ENCODE peak calls at places on chromosomes 3 and 15, in five cellular contexts. B, D, T, H and Z are unnamed samples.

GRCh38 chr3:74027121-74027520 is 402.4 kb upstream of the PDZRN3 start:
- DNase-seq in B (peak; percentile 1), D (no peak), T (no peak), H (no peak), Z (no peak)

GRCh38 chr3:17136251-17136721 is 251.5 kb downstream of the PLCL2 start:
- DNase-seq in B (no peak), D (no peak), T (no peak), H (no peak), Z (no peak)

GRCh38 chr3:58604031-58604430 is 26.8 kb upstream of the FAM107A start:
- DNase-seq in B (no peak), D (no peak), T (no peak), H (no peak), Z (no peak)

GRCh38 chr3:124772081-124772831 is 42.0 kb downstream of the UMPS start:
- DNase-seq in B (no peak), D (no peak), T (no peak), H (peak; percentile 70), Z (peak; percentile 75)

GRCh38 chr3:21449738-21450137 is 301.3 kb downstream of the ZNF385D start:
- DNase-seq in B (no peak), D (no peak), T (no peak), H (no peak), Z (no peak)

GRCh38 chr3:81723732-81724313 is 37.6 kb downstream of the GBE1 start:
- DNase-seq in B (peak; percentile 41), D (no peak), T (no peak), H (peak; percentile 59), Z (peak; percentile 25)

GRCh38 chr3:131738095-131738494 is 235.3 kb upstream of the MRPL3 start:
- DNase-seq in B (no peak), D (no peak), T (no peak), H (no peak), Z (no peak)

GRCh38 chr3:135918600-135918999 is 46.9 kb upstream of the PPP2R3A start:
- DNase-seq in B (peak; percentile 7), D (no peak), T (peak; percentile 31), H (peak; percentile 67), Z (peak; percentile 66)

GRCh38 chr15:38563723-38564519 is 693 bp downstream of the RASGRP1 start:
- DNase-seq in B (no peak), D (peak; percentile 86), T (peak; percentile 39), H (peak; percentile 35), Z (peak; percentile 40)

GRCh38 chr15:60563539-60564404 is 84.8 kb upstream of the ICE2 start:
- DNase-seq in B (no peak), D (no peak), T (no peak), H (no peak), Z (no peak)

GRCh38 chr3:123395235-123395634 is 53.7 kb downstream of the ADCY5 start:
- DNase-seq in B (no peak), D (peak; percentile 37), T (no peak), H (no peak), Z (no peak)

GRCh38 chr15:77239892-77240608 is 169.1 kb upstream of the TSPAN3 start:
- DNase-seq in B (no peak), D (no peak), T (peak; percentile 4), H (no peak), Z (peak; percentile 66)

GRCh38 chr3:180704532-180704931 is 25.2 kb upstream of the CCDC39 start:
- DNase-seq in B (peak; percentile 2), D (no peak), T (no peak), H (no peak), Z (no peak)

GRCh38 chr15:82100116-82100795 is 54.4 kb upstream of the MEX3B start:
- DNase-seq in B (no peak), D (no peak), T (no peak), H (peak; percentile 53), Z (peak; percentile 71)

GRCh38 chr3:181276358-181276896 is 286.9 kb upstream of the DNAJC19 start:
- DNase-seq in B (no peak), D (no peak), T (no peak), H (no peak), Z (no peak)

GRCh38 chr15:62844564-62845235 is 197.8 kb upstream of the TPM1 start:
- DNase-seq in B (no peak), D (no peak), T (no peak), H (no peak), Z (peak; percentile 53)

GRCh38 chr3:188788621-188789081 is 383.1 kb upstream of the TPRG1 start:
- DNase-seq in B (no peak), D (no peak), T (peak; percentile 90), H (peak; percentile 97), Z (peak; percentile 90)

GRCh38 chr3:73681198-73681597 is 56.5 kb upstream of the PDZRN3 start:
- DNase-seq in B (no peak), D (no peak), T (no peak), H (no peak), Z (no peak)

GRCh38 chr3:132405609-132406299 is 11.5 kb upstream of the DNAJC13 start:
- DNase-seq in B (no peak), D (no peak), T (no peak), H (no peak), Z (peak; percentile 46)

DNA sequence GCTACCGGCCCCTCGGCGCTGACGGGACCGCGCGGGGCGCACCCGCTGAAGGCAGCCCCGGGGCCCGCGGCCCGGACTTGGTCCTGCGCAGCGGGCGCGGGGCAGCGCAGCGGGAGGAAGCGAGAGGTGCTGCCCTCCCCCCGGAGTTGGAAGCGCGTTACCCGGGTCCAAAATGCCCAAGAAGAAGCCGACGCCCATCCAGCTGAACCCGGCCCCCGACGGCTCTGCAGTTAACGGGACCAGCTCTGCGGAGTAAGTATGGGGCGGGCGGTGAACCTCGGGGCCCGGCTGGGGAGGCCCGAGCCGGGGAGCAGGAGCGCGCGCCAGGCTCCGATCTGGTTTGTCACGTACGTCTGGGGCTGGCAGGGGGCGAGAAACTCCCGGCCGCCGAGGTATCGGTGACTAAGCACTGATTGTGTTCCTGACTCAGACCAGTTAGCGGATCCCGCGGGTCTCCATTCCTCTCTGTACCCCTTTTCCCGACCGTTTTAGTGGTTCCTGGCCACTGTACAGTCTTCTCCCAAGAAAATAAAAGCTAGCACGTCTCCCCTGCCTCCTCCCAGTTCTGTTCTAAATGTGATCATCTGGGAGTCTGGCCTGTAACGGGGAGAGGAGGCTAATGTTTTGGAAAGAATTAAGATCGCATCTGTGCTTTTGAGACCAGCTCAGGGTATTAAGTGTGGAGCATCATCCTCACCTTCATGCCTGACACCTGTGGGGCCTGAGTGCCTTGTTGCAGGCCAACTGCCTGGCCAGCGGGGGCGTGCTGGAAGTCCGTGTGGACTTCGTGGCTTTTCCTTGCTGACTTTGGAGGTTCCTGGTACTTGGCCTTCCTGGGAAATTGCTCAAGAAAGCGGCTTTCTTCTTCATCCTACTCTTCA is 704 bp downstream of the MAP2K1 start:
- DNase-seq in B (peak; percentile 29), D (peak; percentile 84), T (peak; percentile 76), H (peak; percentile 83), Z (peak; percentile 62)
- TF ChIP-seq CTCF in B (peak; percentile 68), D (peak; percentile 42), T (peak; percentile 41), H (peak; percentile 37), Z (peak; percentile 53)

GRCh38 chr15:80153900-80154299 is 1.1 kb downstream of the FAH start:
- DNase-seq in B (no peak), D (no peak), T (no peak), H (peak; percentile 13), Z (peak; percentile 12)
- H3K4me3 ChIP-seq in B (peak overlapping the region; percentile 89), D (no peak overlapping the region), T (no peak overlapping the region), H (no peak overlapping the region), Z (peak overlapping the region; percentile 82)

GRCh38 chr3:80308637-80309036 is 540.8 kb upstream of the ROBO1 start:
- DNase-seq in B (no peak), D (no peak), T (no peak), H (no peak), Z (no peak)

GRCh38 chr3:80307844-80308243 is 540.0 kb upstream of the ROBO1 start:
- DNase-seq in B (no peak), D (no peak), T (no peak), H (no peak), Z (no peak)
- TF ChIP-seq CTCF in B (peak; percentile 41), D (no peak), T (no peak), H (no peak), Z (no peak)

GRCh38 chr3:291028-291427 is 94.5 kb downstream of the CHL1 start:
- DNase-seq in B (no peak), D (no peak), T (no peak), H (no peak), Z (no peak)

GRCh38 chr3:297585-297984 is 101.0 kb downstream of the CHL1 start:
- DNase-seq in B (peak; percentile 9), D (no peak), T (no peak), H (no peak), Z (no peak)

GRCh38 chr3:294096-294495 is 97.5 kb downstream of the CHL1 start:
- DNase-seq in B (no peak), D (no peak), T (peak; percentile 18), H (no peak), Z (no peak)

GRCh38 chr3:292038-292437 is 95.5 kb downstream of the CHL1 start:
- DNase-seq in B (no peak), D (no peak), T (no peak), H (no peak), Z (no peak)

GRCh38 chr3:294581-294980 is 98.0 kb downstream of the CHL1 start:
- DNase-seq in B (no peak), D (no peak), T (no peak), H (no peak), Z (no peak)
- H3K4me3 ChIP-seq in B (no peak overlapping the region), D (no peak overlapping the region), T (no peak overlapping the region), H (no peak overlapping the region), Z (no peak overlapping the region)

DNA sequence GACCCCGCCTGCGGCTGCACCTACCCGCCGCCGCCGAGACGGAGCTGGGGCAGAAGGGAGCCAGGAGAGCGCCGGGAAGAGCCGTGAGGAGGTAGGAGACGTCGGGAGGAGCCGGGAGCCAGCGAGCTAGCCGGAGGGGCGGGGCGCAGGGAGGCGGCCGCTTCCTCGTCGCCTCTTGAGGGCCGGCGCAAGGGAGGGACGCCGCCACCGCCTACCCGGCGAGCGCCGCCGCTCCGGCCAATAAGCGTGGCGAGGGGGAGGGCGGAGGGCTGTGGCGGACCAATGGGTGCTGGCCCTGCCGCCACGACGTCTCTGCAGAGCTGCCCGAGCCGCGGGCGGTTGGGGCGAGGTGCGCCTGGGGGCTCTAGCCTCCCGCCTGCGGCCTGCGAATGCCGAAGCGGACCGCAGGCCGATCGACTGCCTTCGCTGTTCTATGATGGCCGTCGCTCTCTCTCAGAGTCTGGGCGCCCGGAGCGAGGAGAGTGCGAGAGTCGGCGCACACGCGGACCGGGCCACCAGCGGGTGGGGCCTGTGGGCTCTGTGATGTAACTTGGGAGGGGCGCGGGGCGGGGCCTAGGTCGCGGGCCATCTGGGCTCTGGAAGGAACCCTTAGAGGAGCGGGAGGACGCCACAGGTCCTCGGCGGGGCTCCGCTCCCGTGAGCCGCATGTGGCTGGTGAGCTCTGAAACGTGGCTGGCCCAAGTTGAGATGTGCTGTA is 72.7 kb upstream of the MAP4 start:
- DNase-seq in B (peak; percentile 89), D (peak; percentile 98), T (peak; percentile 98), H (peak; percentile 95), Z (peak; percentile 97)
- TF ChIP-seq CTCF in B (no peak), D (no peak), T (peak; percentile 29), H (no peak), Z (no peak)

DNA sequence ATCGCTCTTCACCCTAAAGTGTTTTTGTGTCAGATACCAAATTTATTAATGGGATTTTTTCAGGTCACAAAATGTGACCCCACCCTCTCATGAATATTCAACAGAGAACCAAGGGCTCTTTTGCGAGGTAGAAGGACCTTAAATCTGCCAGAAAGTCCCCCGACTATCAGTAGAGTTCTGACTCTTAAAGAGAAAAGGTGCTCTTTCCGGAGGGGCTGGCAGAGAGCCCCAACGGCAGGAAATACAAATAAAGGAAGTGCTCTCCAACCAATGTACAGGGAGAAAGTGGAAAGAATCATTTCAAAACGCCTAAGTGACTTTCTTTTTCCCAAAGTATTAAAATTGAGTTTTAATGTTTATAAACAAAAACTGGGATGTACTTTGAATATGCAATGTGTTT is 517.2 kb downstream of the FOXP1 start:
- DNase-seq in B (no peak), D (no peak), T (peak; percentile 41), H (no peak), Z (no peak)
- H3K4me3 ChIP-seq in B (peak overlapping the region; percentile 70), D (peak overlapping the region; percentile 76), T (peak overlapping the region; percentile 70), H (no peak overlapping the region), Z (no peak overlapping the region)